ENCODE peak calls at places on chromosomes 13 and 19, in six cellular contexts. J is activated CD4-positive, alpha-beta T cell treated with anti-CD3 and anti-CD28 coated beads for 4 hours; I is NCI-H1092; G is uterus; U is stimulated activated CD4-positive, alpha-beta T cell treated with anti-CD3 and anti-CD28 coated beads, Interleukin-4, amount 100 ng/mL, for 48 hours; E is NCI-H774. R is an unnamed sample.

GRCh38 chr13:85261757-85262346 is 537.4 kb downstream of the SLITRK6 start:
- DNase-seq in J (no peak), I (no peak), G (no peak), U (no peak), E (no peak), R (no peak)

GRCh38 chr13:95494082-95494681 is 58.3 kb upstream of the CLDN10 start:
- DNase-seq in J (no peak), I (peak; percentile 75), G (no peak), U (no peak), E (peak; percentile 70), R (peak; percentile 73)

GRCh38 chr13:31775148-31775547 is 35.8 kb downstream of the RXFP2 start:
- DNase-seq in J (no peak), I (no peak), G (no peak), U (no peak), E (no peak), R (no peak)

GRCh38 chr19:34241513-34242337 is 12.6 kb upstream of the GARRE1 start:
- DNase-seq in J (no peak), I (no peak), G (no peak), U (no peak), E (peak; percentile 64), R (no peak)

GRCh38 chr13:102589291-102589822 is 7.4 kb upstream of the TPP2 start:
- DNase-seq in J (no peak), I (no peak), G (no peak), U (no peak), E (no peak), R (peak; percentile 97)

GRCh38 chr13:97474581-97474980 is 40.6 kb downstream of the RAP2A start:
- DNase-seq in J (no peak), I (no peak), G (no peak), U (no peak), E (no peak), R (no peak)

GRCh38 chr19:17929056-17929455 is 3.8 kb upstream of the CCDC124 start:
- DNase-seq in J (no peak), I (no peak), G (no peak), U (no peak), E (no peak), R (no peak)

GRCh38 chr13:91122766-91123165 is 224.7 kb upstream of the MIR17HG start:
- DNase-seq in J (no peak), I (no peak), G (no peak), U (no peak), E (no peak), R (no peak)

GRCh38 chr13:95931300-95932025 is 121.7 kb downstream of the UGGT2 start:
- DNase-seq in J (no peak), I (no peak), G (no peak), U (no peak), E (no peak), R (no peak)

GRCh38 chr19:35620001-35620400 is 7.5 kb downstream of the HAUS5 start:
- DNase-seq in J (no peak), I (no peak), G (no peak), U (no peak), E (no peak), R (no peak)

GRCh38 chr13:98143157-98143553 is 261 bp downstream of the FARP1 start:
- DNase-seq in J (no peak), I (no peak), G (peak; percentile 23), U (no peak), E (no peak), R (no peak)

GRCh38 chr13:46168818-46169217 is 13.2 kb downstream of the LCP1 start:
- DNase-seq in J (no peak), I (no peak), G (no peak), U (no peak), E (no peak), R (no peak)

GRCh38 chr19:6711605-6712004 is 8.8 kb downstream of the C3 start:
- DNase-seq in J (no peak), I (no peak), G (no peak), U (no peak), E (no peak), R (no peak)

GRCh38 chr19:7337380-7338194 is 11.2 kb upstream of the ARHGEF18 start:
- DNase-seq in J (no peak), I (no peak), G (no peak), U (no peak), E (no peak), R (no peak)

R was measured in NCI-H1694.